ENCODE peak calls at places on chromosome 5, in six cellular contexts. R, G, L, U, A and I are unnamed samples.

GRCh38 chr5:172875372-172876279 is 41.6 kb downstream of the ERGIC1 start:
- DNase-seq in U (no peak), R (peak; percentile 51), G (no peak), A (peak; percentile 57), L (no peak), I (peak; percentile 17)

GRCh38 chr5:75524591-75524990 is 12.9 kb downstream of the POLK start:
- DNase-seq in U (no peak), R (no peak), G (no peak), L (no peak), A (no peak), I (no peak)

GRCh38 chr5:165139730-165140129 is 1634.3 kb downstream of the MAT2B start:
- DNase-seq in R (no peak), G (no peak), L (no peak), A (peak; percentile 24), U (no peak), I (no peak)

GRCh38 chr5:126093041-126093440 is 330.2 kb upstream of the GRAMD2B start:
- DNase-seq in U (no peak), R (no peak), A (no peak), L (no peak), G (no peak), I (no peak)

GRCh38 chr5:97192580-97193421 is 9.8 kb upstream of the RIOK2 start:
- DNase-seq in L (no peak), A (no peak), U (no peak), R (no peak), G (no peak), I (peak; percentile 95)

GRCh38 chr5:178237431-178238312 is 5.1 kb upstream of the PHYKPL start:
- DNase-seq in A (peak; percentile 57), L (peak; percentile 74), U (peak; percentile 73), R (no peak), G (peak; percentile 15), I (no peak)

GRCh38 chr5:130541617-130542221 is 623.3 kb downstream of the HINT1 start:
- DNase-seq in A (peak; percentile 91), G (no peak), R (no peak), L (no peak), U (no peak), I (no peak)

GRCh38 chr5:77937015-77937908 is 161.1 kb upstream of the TBCA start:
- DNase-seq in A (no peak), L (no peak), G (no peak), U (no peak), R (no peak), I (no peak)

GRCh38 chr5:59583810-59584562 is 309.5 kb downstream of the PDE4D start:
- DNase-seq in U (peak; percentile 69), R (no peak), A (no peak), G (no peak), L (no peak), I (no peak)

GRCh38 chr5:40333459-40334241 is 346.1 kb upstream of the PTGER4 start:
- DNase-seq in L (no peak), U (no peak), R (no peak), G (peak; percentile 43), A (peak; percentile 11), I (no peak)

GRCh38 chr5:87524217-87524616 is 111.5 kb upstream of the CCNH start:
- DNase-seq in A (no peak), G (no peak), R (no peak), L (no peak), U (no peak), I (peak; percentile 4)

GRCh38 chr5:107365355-107366109 is 305.2 kb downstream of the EFNA5 start:
- DNase-seq in L (no peak), U (no peak), G (no peak), A (peak; percentile 81), R (no peak), I (no peak)

GRCh38 chr5:10351882-10352395 is 1.6 kb upstream of the MARCHF6 start:
- DNase-seq in L (no peak), U (no peak), R (no peak), G (no peak), A (no peak), I (no peak)

GRCh38 chr5:180282281-180282680 is 9.6 kb downstream of the MAPK9 start:
- DNase-seq in G (no peak), A (no peak), R (no peak), L (no peak), U (no peak), I (no peak)

GRCh38 chr5:60092671-60093422 is 199.3 kb upstream of the PDE4D start:
- DNase-seq in G (peak; percentile 0), U (no peak), L (no peak), A (peak; percentile 89), R (no peak), I (no peak)

GRCh38 chr5:151115272-151115905 is 34.6 kb upstream of the TNIP1 start:
- DNase-seq in L (peak; percentile 88), R (peak; percentile 83), U (peak; percentile 85), A (no peak), G (peak; percentile 56), I (peak; percentile 71)

GRCh38 chr5:155767480-155767879 is 559.5 kb upstream of the SGCD start:
- DNase-seq in L (no peak), G (no peak), R (no peak), A (no peak), U (no peak), I (no peak)

GRCh38 chr5:155768342-155768741 is 558.6 kb upstream of the SGCD start:
- DNase-seq in G (no peak), A (no peak), R (no peak), L (no peak), U (no peak), I (no peak)

GRCh38 chr5:155773680-155774079 is 553.3 kb upstream of the SGCD start:
- DNase-seq in R (no peak), G (no peak), U (no peak), A (no peak), L (peak; percentile 49), I (no peak)

GRCh38 chr5:155772009-155772662 is 554.8 kb upstream of the SGCD start:
- DNase-seq in G (no peak), A (no peak), L (no peak), U (no peak), R (no peak), I (no peak)
- H3K27ac ChIP-seq in G (no peak overlapping the region), A (no peak overlapping the region), L (no peak overlapping the region), U (no peak overlapping the region), R (no peak overlapping the region), I (no peak overlapping the region)

DNA sequence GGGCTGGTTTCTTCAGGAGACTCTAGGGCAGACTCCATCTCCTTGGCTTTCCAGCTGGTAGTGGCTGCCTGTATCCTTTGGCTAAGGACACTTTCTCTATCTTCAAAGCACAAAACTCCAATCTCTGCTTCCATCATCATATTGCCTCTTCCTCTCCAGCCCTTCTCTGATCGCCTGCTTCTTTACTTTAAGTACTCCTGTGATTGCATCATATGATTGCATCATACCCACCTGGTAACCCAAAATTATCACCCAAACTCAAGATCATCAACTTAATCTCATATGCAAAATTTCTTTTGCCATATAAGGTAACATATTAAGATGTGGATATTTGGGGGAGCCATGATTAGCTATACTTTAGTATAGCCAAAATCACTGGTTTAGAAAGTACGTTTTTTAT is 1092.6 kb upstream of the CDH6 start:
- DNase-seq in G (no peak), L (no peak), U (no peak), A (no peak), R (no peak), I (no peak)
- H3K9ac ChIP-seq in G (no peak overlapping the region), L (no peak overlapping the region), U (no peak overlapping the region), A (no peak overlapping the region), R (no peak overlapping the region), I (no peak overlapping the region)

GRCh38 chr5:4514067-4514648 is 626.0 kb upstream of the ADAMTS16 start:
- DNase-seq in A (no peak), R (no peak), U (no peak), G (no peak), L (no peak), I (no peak)

GRCh38 chr5:4511996-4512656 is 628.0 kb upstream of the ADAMTS16 start:
- DNase-seq in G (no peak), L (peak; percentile 88), R (peak; percentile 33), U (no peak), A (peak; percentile 33), I (peak; percentile 40)

GRCh38 chr5:4518924-4519660 is 621.0 kb upstream of the ADAMTS16 start:
- DNase-seq in R (no peak), A (no peak), G (no peak), U (no peak), L (no peak), I (no peak)

GRCh38 chr5:4513381-4513780 is 626.7 kb upstream of the ADAMTS16 start:
- DNase-seq in A (no peak), G (no peak), U (no peak), R (no peak), L (no peak), I (no peak)
- TF ChIP-seq CTCF in A (no peak), G (no peak), U (no peak), R (no peak), L (no peak), I (no peak)

GRCh38 chr5:111532873-111533272 is 20.5 kb upstream of the STARD4 start:
- DNase-seq in L (no peak), A (no peak), G (no peak), R (no peak), U (no peak), I (no peak)

GRCh38 chr5:111535879-111536549 is 23.7 kb upstream of the STARD4 start:
- DNase-seq in R (peak; percentile 27), U (no peak), A (no peak), G (no peak), L (no peak), I (no peak)

GRCh38 chr5:111537153-111538024 is 25.1 kb upstream of the STARD4 start:
- DNase-seq in R (no peak), L (no peak), U (no peak), G (peak; percentile 78), A (peak; percentile 18), I (no peak)
- H3K27ac ChIP-seq in R (peak overlapping the region; percentile 99), L (no peak overlapping the region), U (no peak overlapping the region), G (peak overlapping the region; percentile 52), A (no peak overlapping the region), I (no peak overlapping the region)

GRCh38 chr5:179264641-179265528 is 80.4 kb downstream of the ADAMTS2 start:
- DNase-seq in A (no peak), L (peak; percentile 76), R (peak; percentile 27), U (no peak), G (no peak), I (no peak)
- H3K9ac ChIP-seq in A (peak overlapping the region; percentile 79), L (no peak overlapping the region), R (no peak overlapping the region), U (no peak overlapping the region), G (peak overlapping the region; percentile 38), I (no peak overlapping the region)

DNA sequence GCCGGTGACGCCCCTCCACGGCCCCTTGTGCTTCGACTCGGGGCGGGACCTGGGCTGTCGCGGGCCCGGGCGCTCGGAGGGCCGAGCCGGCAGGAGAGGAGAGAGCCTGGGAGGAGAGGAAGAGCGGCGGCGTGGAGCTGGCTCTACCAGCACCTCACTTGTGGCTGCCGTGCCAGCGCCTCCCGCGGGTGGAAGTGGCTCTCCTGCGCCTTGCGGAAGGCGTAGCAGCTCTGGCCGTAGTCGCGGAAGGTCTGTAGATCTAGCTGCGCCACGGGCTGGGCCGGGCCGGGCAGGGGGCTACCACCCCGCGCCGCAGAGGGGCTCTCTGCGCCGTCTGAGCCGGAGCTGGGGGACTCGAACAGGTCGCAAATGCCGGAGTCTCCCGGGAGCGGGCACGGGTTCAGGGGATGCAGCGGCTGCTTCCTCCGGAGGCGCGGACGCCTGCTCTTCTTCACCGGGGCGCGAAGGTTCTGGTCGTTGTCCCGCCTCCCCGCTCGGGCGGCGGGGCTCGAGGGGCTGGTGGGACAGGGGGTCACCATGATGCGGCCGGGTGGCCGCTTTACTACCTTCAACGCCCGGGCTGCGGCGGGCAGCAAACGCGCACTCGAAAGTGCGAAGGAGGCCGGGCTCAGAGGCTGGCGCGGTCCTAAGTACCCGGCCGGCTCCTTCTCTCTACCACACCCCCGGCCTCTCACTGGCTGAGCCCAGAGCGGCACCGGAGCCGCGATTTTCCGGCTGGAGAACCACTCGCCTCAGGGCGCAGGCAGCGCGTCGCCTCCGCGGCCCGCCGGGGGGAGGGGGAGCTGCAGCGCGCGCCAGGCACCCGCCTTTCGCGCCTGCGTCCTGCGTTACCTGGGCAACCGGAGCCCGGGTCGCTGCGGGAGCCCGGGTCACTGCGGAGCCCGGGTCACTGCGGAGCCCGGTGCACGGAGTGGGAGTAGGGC is at the start of gene CCNO:
- DNase-seq in G (peak; percentile 66), A (peak; percentile 78), R (peak; percentile 81), U (peak; percentile 82), L (peak; percentile 92), I (peak; percentile 53)
- TF ChIP-seq CTCF in G (no peak), A (no peak), R (peak; percentile 8), U (no peak), L (no peak), I (no peak)